ENCODE peak calls at places on chromosome 20, in nine cellular contexts. Y is GM12878, N is HCT116, G is stomach, V is HL-60, I is breast epithelium, P is esophagus muscularis mucosa, S is GM12891, C is HepG2. K is an unnamed sample.

GRCh38 chr20:48155231-48155630 is 369.9 kb upstream of the SULF2 start:
- DNase-seq in Y (no peak), N (no peak), G (no peak), V (no peak), I (no peak), P (no peak), S (no peak), C (no peak), K (no peak)

GRCh38 chr20:61478094-61478493 is 226.0 kb downstream of the CDH4 start:
- DNase-seq in Y (no peak), N (no peak), G (no peak), V (no peak), I (no peak), P (no peak), S (no peak), C (no peak), K (no peak)

GRCh38 chr20:39893013-39893685 is 795.9 kb downstream of the MAFB start:
- DNase-seq in Y (no peak), N (no peak), G (no peak), V (no peak), I (no peak), P (no peak), S (no peak), C (no peak), K (no peak)

GRCh38 chr20:5031206-5031557 is 29.9 kb upstream of the SLC23A2 start:
- DNase-seq in Y (no peak), N (no peak), G (no peak), V (peak), I (no peak), P (no peak), S (no peak), C (no peak), K (no peak)

GRCh38 chr20:3325864-3326263 is 81.6 kb downstream of the DNAAF9 start:
- DNase-seq in Y (no peak), N (no peak), G (no peak), V (no peak), I (no peak), P (peak), S (no peak), C (no peak), K (no peak)

GRCh38 chr20:33415948-33416347 is 14.6 kb upstream of the CDK5RAP1 start:
- DNase-seq in Y (no peak), N (no peak), G (peak), V (peak), I (no peak), P (no peak), S (no peak), C (peak), K (no peak)

GRCh38 chr20:38094373-38094775 is 60.8 kb downstream of the RPRD1B start:
- DNase-seq in Y (peak), N (no peak), G (peak), V (peak), I (no peak), P (peak), S (peak), C (peak), K (peak)

GRCh38 chr20:43543138-43543537 is 15.7 kb upstream of the SGK2 start:
- DNase-seq in Y (no peak), N (no peak), G (no peak), V (no peak), I (no peak), P (no peak), S (no peak), C (no peak), K (no peak)

GRCh38 chr20:910132-910839 is 5.8 kb downstream of the ANGPT4 start:
- DNase-seq in Y (no peak), N (no peak), G (no peak), V (peak), I (no peak), P (no peak), S (no peak), C (no peak), K (no peak)

GRCh38 chr20:23658989-23659609 is 21.3 kb upstream of the CST3 start:
- DNase-seq in Y (no peak), N (no peak), G (no peak), V (no peak), I (no peak), P (peak), S (no peak), C (peak), K (no peak)

GRCh38 chr20:54063998-54064676 is 6.3 kb downstream of the BCAS1 start:
- DNase-seq in Y (peak), N (no peak), G (no peak), V (no peak), I (no peak), P (no peak), S (no peak), C (no peak), K (no peak)

GRCh38 chr20:19909696-19910095 is 107.5 kb upstream of the NAA20 start:
- DNase-seq in Y (no peak), N (no peak), G (peak), V (peak), I (no peak), P (peak), S (no peak), C (no peak), K (no peak)

GRCh38 chr20:17281478-17281877 is 54.6 kb downstream of the PCSK2 start:
- DNase-seq in Y (no peak), N (peak), G (no peak), V (peak), I (no peak), P (no peak), S (no peak), C (peak), K (no peak)

GRCh38 chr20:44649976-44650375 is 1.5 kb downstream of the ADA start:
- DNase-seq in Y (no peak), N (no peak), G (no peak), V (no peak), I (no peak), P (no peak), S (no peak), C (no peak), K (no peak)

GRCh38 chr20:44651507-44652373 is at the start of gene ADA:
- DNase-seq in Y (no peak), N (no peak), G (peak), V (peak), I (no peak), P (no peak), S (no peak), C (peak), K (no peak)

GRCh38 chr20:44656447-44656846 is 4.9 kb upstream of the ADA start:
- DNase-seq in Y (no peak), N (no peak), G (no peak), V (no peak), I (no peak), P (no peak), S (no peak), C (no peak), K (no peak)

GRCh38 chr20:44650777-44651493 is 564 bp downstream of the ADA start:
- DNase-seq in Y (no peak), N (no peak), G (no peak), V (no peak), I (no peak), P (no peak), S (no peak), C (no peak), K (no peak)

DNA sequence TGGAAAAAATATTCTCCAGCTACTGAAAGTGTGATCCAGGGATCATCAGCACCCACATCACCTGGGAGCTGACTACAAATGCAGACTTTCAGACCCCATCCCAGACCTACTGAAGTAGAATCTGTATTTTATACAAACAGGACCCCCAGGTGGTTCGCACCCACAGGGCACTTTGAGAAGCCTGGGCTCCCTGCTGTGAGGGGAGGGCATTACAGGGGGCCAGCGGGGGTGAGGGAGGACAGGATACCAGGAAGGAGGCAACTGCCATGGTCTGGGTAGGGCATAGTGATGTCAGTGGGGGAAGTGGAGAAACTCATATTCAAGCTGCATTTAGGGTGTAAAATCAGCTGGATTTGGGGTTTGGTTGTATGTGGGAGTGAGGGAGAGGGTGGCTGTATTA is 2.0 kb upstream of the ADA start:
- DNase-seq in Y (no peak), N (no peak), G (no peak), V (no peak), I (no peak), P (no peak), S (no peak), C (no peak), K (no peak)
- TF ChIP-seq POLR2AphosphoS5 in Y (no peak), N (no peak), G (no peak), V (no peak), I (no peak), P (no peak), S (no peak), C (no peak), K (no peak)

DNA sequence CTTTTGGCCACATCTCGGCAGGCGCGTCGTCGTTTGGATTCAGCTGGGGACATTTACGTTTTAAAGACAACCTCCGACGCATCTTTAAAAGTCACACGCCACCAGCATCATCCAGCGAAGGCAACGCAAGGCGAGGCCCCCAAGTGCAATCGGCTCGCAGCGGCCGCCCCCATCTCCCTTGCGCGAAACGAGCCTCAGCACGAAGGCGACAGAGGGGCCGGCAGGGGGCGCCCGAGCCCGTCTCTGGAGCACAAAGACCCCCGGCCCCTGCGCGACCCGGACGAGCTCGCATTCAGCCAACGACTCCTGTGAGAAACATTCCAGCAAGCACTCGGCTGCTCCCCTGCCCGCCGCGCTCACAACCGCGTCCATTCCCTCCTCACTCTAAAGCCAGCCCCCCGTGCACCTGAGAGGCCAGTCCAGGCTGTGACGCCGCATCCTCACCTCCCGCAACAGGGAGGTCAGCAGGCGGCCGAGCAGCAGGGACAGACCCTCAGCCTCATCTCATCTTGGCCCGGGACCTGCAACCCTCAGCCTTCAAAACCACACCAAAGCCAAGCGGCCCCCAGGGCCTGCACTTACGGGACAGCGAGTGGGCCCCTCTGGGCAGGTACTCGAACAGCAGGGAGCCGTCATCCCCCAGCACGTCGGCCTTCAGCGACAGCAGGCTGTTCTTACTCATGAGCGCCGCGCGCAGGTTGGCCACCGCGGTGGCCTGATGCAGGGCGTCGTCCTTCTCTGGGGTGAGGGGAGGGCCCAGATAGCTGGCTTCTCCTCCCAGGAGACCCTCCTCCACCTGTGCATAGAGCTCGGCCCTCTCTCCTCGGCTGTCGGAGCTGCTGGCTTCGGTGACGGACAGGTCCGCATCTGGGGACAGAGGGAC is 35.8 kb downstream of the SLC2A4RG start:
- DNase-seq in Y (no peak), N (no peak), G (no peak), V (no peak), I (no peak), P (no peak), S (no peak), C (no peak), K (no peak)
- TF ChIP-seq POLR2AphosphoS5 in Y (no peak), N (no peak), G (no peak), V (no peak), I (no peak), P (no peak), S (no peak), C (no peak), K (no peak)

GRCh38 chr20:46121531-46121930 is 3.4 kb downstream of the CD40 start:
- DNase-seq in Y (no peak), N (no peak), G (no peak), V (no peak), I (no peak), P (no peak), S (no peak), C (no peak), K (no peak)

GRCh38 chr20:46123482-46124245 is 5.5 kb downstream of the CD40 start:
- DNase-seq in Y (no peak), N (no peak), G (no peak), V (no peak), I (no peak), P (no peak), S (no peak), C (no peak), K (no peak)

GRCh38 chr20:46120136-46120535 is 2.0 kb downstream of the CD40 start:
- DNase-seq in Y (no peak), N (no peak), G (no peak), V (no peak), I (no peak), P (no peak), S (no peak), C (no peak), K (no peak)

GRCh38 chr20:46122071-46122470 is 4.0 kb downstream of the CD40 start:
- DNase-seq in Y (no peak), N (no peak), G (peak), V (no peak), I (no peak), P (no peak), S (no peak), C (peak), K (no peak)

DNA sequence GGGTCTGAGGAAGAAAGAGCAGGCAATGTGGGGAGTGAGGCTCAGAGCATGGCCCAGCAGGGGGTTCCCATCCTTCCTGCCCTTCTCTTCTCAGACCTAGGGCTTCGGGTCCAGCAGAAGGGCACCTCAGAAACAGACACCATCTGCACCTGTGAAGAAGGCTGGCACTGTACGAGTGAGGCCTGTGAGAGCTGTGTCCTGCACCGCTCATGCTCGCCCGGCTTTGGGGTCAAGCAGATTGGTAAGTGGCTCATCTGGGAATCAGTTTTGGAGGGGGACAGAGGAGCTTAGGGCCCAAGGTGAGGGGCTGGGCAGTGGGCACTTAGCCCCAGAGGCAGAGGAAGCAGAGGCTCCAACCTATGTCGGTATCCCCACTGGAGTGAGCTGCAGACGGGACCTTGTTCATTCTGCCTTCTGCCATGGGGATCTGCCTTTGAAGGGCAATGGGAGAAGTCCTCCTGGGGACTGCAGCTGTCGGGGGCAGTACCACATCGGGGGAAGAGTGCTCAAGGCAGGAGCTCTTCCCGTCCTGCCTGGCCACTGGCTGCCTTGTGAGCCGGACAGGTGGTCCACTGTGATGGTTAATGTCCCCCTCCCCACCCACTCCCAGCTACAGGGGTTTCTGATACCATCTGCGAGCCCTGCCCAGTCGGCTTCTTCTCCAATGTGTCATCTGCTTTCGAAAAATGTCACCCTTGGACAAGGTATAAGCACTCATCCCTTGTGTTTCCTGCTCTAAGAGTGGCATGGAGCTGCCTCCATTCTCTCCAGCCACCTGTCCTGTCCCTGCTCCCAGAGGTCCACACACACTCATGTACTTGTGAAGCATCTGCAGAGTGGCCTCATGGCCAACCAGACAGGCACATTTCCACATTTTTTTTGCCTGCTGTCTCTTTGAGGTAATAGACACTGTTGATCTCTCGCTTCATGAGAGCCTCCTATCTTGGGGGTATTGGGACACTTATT is 4.7 kb downstream of the CD40 start:
- DNase-seq in Y (no peak), N (no peak), G (peak), V (no peak), I (no peak), P (no peak), S (no peak), C (no peak), K (no peak)
- TF ChIP-seq POLR2AphosphoS5 in Y (peak), N (no peak), G (no peak), V (no peak), I (no peak), P (no peak), S (no peak), C (no peak), K (no peak)

GRCh38 chr20:36861875-36862801 is 13.8 kb upstream of the TLDC2 start:
- DNase-seq in Y (no peak), N (peak), G (peak), V (no peak), I (peak), P (peak), S (no peak), C (peak), K (no peak)
- TF ChIP-seq POLR2AphosphoS5 in Y (no peak), N (peak), G (peak), V (no peak), I (peak), P (peak), S (no peak), C (peak), K (no peak)